ENCODE peak calls at places on chromosomes 5 and 9, in five cellular contexts. L, Z, B, O and H are unnamed samples.

GRCh38 chr5:112977440-112977861 is 853 bp downstream of the DCP2 start:
- DNase-seq in L (no peak), Z (no peak), B (no peak), O (no peak), H (no peak)

GRCh38 chr5:151612689-151613427 is 21.7 kb upstream of the FAT2 start:
- DNase-seq in L (no peak), Z (no peak), B (no peak), O (peak; percentile 13), H (peak; percentile 65)

GRCh38 chr5:14270212-14270702 is 127.1 kb downstream of the TRIO start:
- DNase-seq in L (peak; percentile 41), Z (peak; percentile 95), B (peak; percentile 52), O (no peak), H (peak; percentile 40)

GRCh38 chr9:107043886-107044285 is 180.9 kb downstream of the ZNF462 start:
- DNase-seq in L (no peak), Z (no peak), B (no peak), O (no peak), H (no peak)

GRCh38 chr9:118650407-118650806 is 718.8 kb downstream of the BRINP1 start:
- DNase-seq in L (no peak), Z (no peak), B (no peak), O (no peak), H (no peak)

GRCh38 chr5:6717247-6717646 is 4.0 kb downstream of the TENT4A start:
- DNase-seq in L (no peak), Z (no peak), B (no peak), O (no peak), H (no peak)

GRCh38 chr9:6644346-6645152 is 980 bp downstream of the GLDC start:
- DNase-seq in L (no peak), Z (no peak), B (no peak), O (peak; percentile 17), H (no peak)

GRCh38 chr5:26847041-26847736 is 191.2 kb downstream of the CDH9 start:
- DNase-seq in L (no peak), Z (peak; percentile 95), B (peak; percentile 23), O (no peak), H (no peak)

GRCh38 chr9:23774266-23774665 is 51.8 kb downstream of the ELAVL2 start:
- DNase-seq in L (no peak), Z (no peak), B (no peak), O (no peak), H (no peak)